ENCODE peak calls at places on chromosomes 13 and 19, in eight cellular contexts. F is stimulated activated CD4-positive, alpha-beta T cell treated with anti-CD3 and anti-CD28 coated beads, TNF-alpha, amount 100 ng/mL, for 24 hours; K is HAP-1; S is lung microvascular endothelial cell; G is NT2/D1; P is heart left ventricle; U is mesothelial cell of epicardium; O is stimulated activated CD8-positive, alpha-beta memory T cell treated with anti-CD3 and anti-CD28 coated beads, Interleukin-7, amount 100 ng/mL, for 1 hour. C is an unnamed sample.

GRCh38 chr19:12052571-12053169 is at the start of gene ZNF878:
- DNase-seq in F (peak; percentile 40), K (no peak), S (peak; percentile 54), G (peak; percentile 98), P (peak; percentile 92), U (peak; percentile 80), O (no peak), C (peak; percentile 63)

GRCh38 chr13:80116107-80116506 is 224.8 kb downstream of the SPRY2 start:
- DNase-seq in F (no peak), K (no peak), S (no peak), G (no peak), P (no peak), U (no peak), O (no peak), C (peak; percentile 10)

GRCh38 chr19:13842294-13843103 is 34.4 kb upstream of the NANOS3 start:
- DNase-seq in F (no peak), K (peak; percentile 49), S (peak; percentile 87), G (no peak), P (peak; percentile 94), U (no peak), O (peak; percentile 55), C (peak; percentile 70)

GRCh38 chr19:6593651-6594416 is 2.9 kb upstream of the CD70 start:
- DNase-seq in F (no peak), K (no peak), S (no peak), G (no peak), P (no peak), U (no peak), O (no peak), C (no peak)

GRCh38 chr13:113646376-113646775 is 11.6 kb downstream of the ATP4B start:
- DNase-seq in F (no peak), K (no peak), S (no peak), G (no peak), P (no peak), U (peak; percentile 3), O (no peak), C (no peak)

GRCh38 chr19:588093-588742 is 1.5 kb upstream of the HCN2 start:
- DNase-seq in F (no peak), K (peak; percentile 78), S (peak; percentile 74), G (peak; percentile 75), P (peak; percentile 85), U (peak; percentile 49), O (peak; percentile 34), C (peak; percentile 59)

GRCh38 chr19:2049741-2050348 is 1.2 kb downstream of the MKNK2 start:
- DNase-seq in F (peak; percentile 40), K (no peak), S (peak; percentile 62), G (no peak), P (peak; percentile 86), U (no peak), O (no peak), C (peak; percentile 56)

GRCh38 chr19:2974342-2974932 is 2.9 kb upstream of the TLE6 start:
- DNase-seq in F (no peak), K (no peak), S (peak; percentile 28), G (no peak), P (no peak), U (no peak), O (no peak), C (no peak)

GRCh38 chr13:26679945-26680516 is 80.6 kb downstream of the GPR12 start:
- DNase-seq in F (no peak), K (no peak), S (no peak), G (no peak), P (no peak), U (no peak), O (no peak), C (no peak)

GRCh38 chr13:110138700-110139036 is 168.3 kb downstream of the COL4A1 start:
- DNase-seq in F (no peak), K (no peak), S (peak; percentile 15), G (no peak), P (no peak), U (no peak), O (no peak), C (no peak)

GRCh38 chr19:3358919-3359849 is 7.2 kb upstream of the NFIC start:
- DNase-seq in F (peak; percentile 48), K (no peak), S (peak; percentile 80), G (no peak), P (peak; percentile 88), U (no peak), O (peak; percentile 39), C (no peak)

GRCh38 chr19:40687525-40688016 is 2.9 kb downstream of the NUMBL start:
- DNase-seq in F (no peak), K (no peak), S (peak; percentile 36), G (no peak), P (peak; percentile 86), U (no peak), O (no peak), C (no peak)

GRCh38 chr13:30355405-30355741 is 48.0 kb upstream of the KATNAL1 start:
- DNase-seq in F (no peak), K (no peak), S (peak; percentile 69), G (no peak), P (no peak), U (no peak), O (no peak), C (peak; percentile 37)

GRCh38 chr19:372306-372890 is 27.8 kb upstream of the MIER2 start:
- DNase-seq in F (no peak), K (no peak), S (peak; percentile 71), G (no peak), P (peak; percentile 84), U (no peak), O (no peak), C (peak; percentile 30)

GRCh38 chr13:113991676-113992179 is 17.9 kb upstream of the C13orf46 start:
- DNase-seq in F (no peak), K (no peak), S (no peak), G (no peak), P (peak; percentile 10), U (no peak), O (no peak), C (no peak)

GRCh38 chr19:55113570-55114039 is 3.8 kb downstream of the PPP1R12C start:
- DNase-seq in F (no peak), K (no peak), S (peak; percentile 95), G (peak; percentile 75), P (peak; percentile 85), U (peak; percentile 64), O (no peak), C (peak; percentile 88)

GRCh38 chr19:46748325-46749109 is 2.3 kb upstream of the STRN4 start:
- DNase-seq in F (peak; percentile 65), K (peak; percentile 36), S (peak; percentile 85), G (no peak), P (no peak), U (peak; percentile 58), O (peak; percentile 72), C (peak; percentile 69)

GRCh38 chr13:33182729-33183128 is 102.8 kb downstream of the STARD13 start:
- DNase-seq in F (no peak), K (no peak), S (no peak), G (no peak), P (no peak), U (no peak), O (no peak), C (no peak)

GRCh38 chr19:17303940-17304267 is 679 bp upstream of the ABHD8 start:
- DNase-seq in F (no peak), K (no peak), S (no peak), G (no peak), P (no peak), U (no peak), O (no peak), C (no peak)

GRCh38 chr13:105441406-105441805 is 1094.1 kb downstream of the EFNB2 start:
- DNase-seq in F (no peak), K (no peak), S (no peak), G (no peak), P (no peak), U (no peak), O (no peak), C (peak; percentile 65)

GRCh38 chr13:100835695-100836094 is 161.1 kb upstream of the TMTC4 start:
- DNase-seq in F (no peak), K (no peak), S (no peak), G (no peak), P (no peak), U (no peak), O (no peak), C (no peak)

GRCh38 chr19:3140667-3141038 is 4.8 kb downstream of the GNA15 start:
- DNase-seq in F (no peak), K (no peak), S (no peak), G (no peak), P (no peak), U (no peak), O (no peak), C (no peak)

GRCh38 chr19:11921852-11922495 is 2.9 kb upstream of the ZNF700 start:
- DNase-seq in F (no peak), K (no peak), S (no peak), G (no peak), P (no peak), U (no peak), O (no peak), C (no peak)

GRCh38 chr19:18368504-18369222 is 17.3 kb upstream of the GDF15 start:
- DNase-seq in F (no peak), K (no peak), S (no peak), G (no peak), P (no peak), U (no peak), O (no peak), C (no peak)

GRCh38 chr19:7526093-7526929 is 3.9 kb downstream of the MCOLN1 start:
- DNase-seq in F (no peak), K (no peak), S (no peak), G (no peak), P (peak; percentile 51), U (no peak), O (no peak), C (no peak)

GRCh38 chr19:5478241-5478924 is 23.2 kb downstream of the ZNRF4 start:
- DNase-seq in F (no peak), K (no peak), S (no peak), G (no peak), P (peak; percentile 24), U (no peak), O (no peak), C (no peak)

GRCh38 chr13:100454876-100455275 is 133.7 kb downstream of the GGACT start:
- DNase-seq in F (no peak), K (no peak), S (no peak), G (no peak), P (no peak), U (no peak), O (no peak), C (peak; percentile 36)

GRCh38 chr13:112510002-112510780 is 77.8 kb downstream of the TUBGCP3 start:
- DNase-seq in F (no peak), K (peak; percentile 50), S (peak; percentile 62), G (peak; percentile 71), P (no peak), U (no peak), O (no peak), C (peak; percentile 53)

GRCh38 chr13:33208290-33208990 is 77.1 kb downstream of the STARD13 start:
- DNase-seq in F (no peak), K (no peak), S (no peak), G (no peak), P (no peak), U (no peak), O (no peak), C (no peak)

GRCh38 chr19:40363128-40363527 is 14.6 kb downstream of the PLD3 start:
- DNase-seq in F (no peak), K (no peak), S (no peak), G (no peak), P (no peak), U (no peak), O (no peak), C (no peak)

GRCh38 chr19:35155441-35155840 is 906 bp downstream of the FXYD5 start:
- DNase-seq in F (no peak), K (no peak), S (no peak), G (no peak), P (peak; percentile 73), U (no peak), O (no peak), C (no peak)

GRCh38 chr19:47661571-47661970 is 51.7 kb upstream of the EHD2 start:
- DNase-seq in F (no peak), K (no peak), S (no peak), G (no peak), P (no peak), U (no peak), O (no peak), C (no peak)

GRCh38 chr19:45815501-45816216 is 551 bp upstream of the RSPH6A start:
- DNase-seq in F (no peak), K (no peak), S (no peak), G (peak; percentile 54), P (no peak), U (no peak), O (no peak), C (peak; percentile 44)

GRCh38 chr19:4007021-4007835 is at the start of gene PIAS4:
- DNase-seq in F (peak; percentile 88), K (peak; percentile 91), S (peak; percentile 96), G (peak; percentile 94), P (peak; percentile 98), U (peak; percentile 97), O (peak; percentile 83), C (peak; percentile 95)